ENCODE peak calls at places on chromosomes 13 and 19, in four cellular contexts. A, H, E and G are unnamed samples.

GRCh38 chr13:36345438-36346221 is 564 bp downstream of the SPART start:
- DNase-seq in H (peak; percentile 73), E (peak; percentile 35), A (no peak), G (no peak)

GRCh38 chr13:63490149-63490548 is 2074.5 kb upstream of the PCDH20 start:
- DNase-seq in H (no peak), A (no peak), E (no peak), G (no peak)

GRCh38 chr19:14167594-14168138 is 31.3 kb upstream of the ASF1B start:
- DNase-seq in E (no peak), A (peak; percentile 41), H (no peak), G (no peak)

GRCh38 chr13:100163375-100163774 is 74.5 kb downstream of the PCCA start:
- DNase-seq in E (no peak), H (no peak), A (no peak), G (no peak)

GRCh38 chr13:68323106-68323505 is 1093.0 kb upstream of the PCDH9 start:
- DNase-seq in A (no peak), E (no peak), H (no peak), G (no peak)

GRCh38 chr19:39679056-39679790 is 23.5 kb downstream of the LGALS16 start:
- DNase-seq in H (no peak), E (no peak), A (no peak), G (peak; percentile 86)

GRCh38 chr13:43815204-43815603 is 28.4 kb upstream of the ENOX1 start:
- DNase-seq in E (no peak), H (no peak), A (peak; percentile 20), G (no peak)

GRCh38 chr19:55179570-55180484 is at the start of gene SYT5:
- DNase-seq in H (peak; percentile 90), E (no peak), A (peak; percentile 86), G (no peak)

GRCh38 chr19:12042893-12043292 is 7.4 kb upstream of the ZNF433 start:
- DNase-seq in E (peak; percentile 28), H (no peak), A (no peak), G (no peak)

GRCh38 chr19:17268754-17269153 is 1.5 kb downstream of the BABAM1 start:
- DNase-seq in E (no peak), H (no peak), A (no peak), G (no peak)

GRCh38 chr19:48713041-48713863 is 6.3 kb downstream of the MAMSTR start:
- DNase-seq in A (peak; percentile 59), E (no peak), H (peak; percentile 77), G (no peak)

GRCh38 chr13:22325761-22326160 is 654.9 kb downstream of the FGF9 start:
- DNase-seq in A (no peak), H (peak; percentile 46), E (no peak), G (no peak)

GRCh38 chr19:1407662-1408299 is 395 bp downstream of the DAZAP1 start:
- DNase-seq in E (no peak), H (no peak), A (no peak), G (no peak)

GRCh38 chr13:21579754-21580316 is 24.1 kb downstream of the MICU2 start:
- DNase-seq in A (no peak), H (no peak), E (no peak), G (peak; percentile 19)

GRCh38 chr13:72639377-72639776 is 88.1 kb downstream of the MZT1 start:
- DNase-seq in A (no peak), H (no peak), E (no peak), G (no peak)

GRCh38 chr13:28401303-28402056 is 93.4 kb downstream of the FLT1 start:
- DNase-seq in H (no peak), A (no peak), E (no peak), G (peak; percentile 62)

GRCh38 chr13:50198508-50198907 is 183.3 kb downstream of the KCNRG start:
- DNase-seq in A (no peak), E (no peak), H (no peak), G (no peak)

GRCh38 chr13:113724780-113725315 is 34.2 kb upstream of the TMEM255B start:
- DNase-seq in E (peak; percentile 53), H (peak; percentile 89), A (peak; percentile 90), G (peak; percentile 12)

GRCh38 chr19:55212447-55212846 is 3.1 kb upstream of the PTPRH start:
- DNase-seq in H (no peak), E (peak; percentile 64), A (no peak), G (peak; percentile 13)

GRCh38 chr19:1295169-1296012 is 9.7 kb downstream of the EFNA2 start:
- DNase-seq in H (peak; percentile 83), A (peak; percentile 97), E (no peak), G (no peak)

GRCh38 chr13:23323946-23324709 is 109.4 kb downstream of the SACS start:
- DNase-seq in H (no peak), E (no peak), A (no peak), G (no peak)

GRCh38 chr13:113493315-113493951 is 2.9 kb upstream of the DCUN1D2 start:
- DNase-seq in H (no peak), E (peak; percentile 90), A (no peak), G (peak; percentile 16)

GRCh38 chr13:56670563-56670962 is 470.2 kb upstream of the PRR20A start:
- DNase-seq in H (no peak), E (no peak), A (no peak), G (no peak)

GRCh38 chr13:111904166-111904565 is 162.8 kb upstream of the SOX1 start:
- DNase-seq in H (peak; percentile 27), A (no peak), E (no peak), G (no peak)
- TF ChIP-seq TCF12 in H (no peak), A (no peak), E (no peak), G (no peak)

GRCh38 chr13:103539265-103539664 is 473.0 kb upstream of the SLC10A2 start:
- DNase-seq in E (no peak), H (no peak), A (peak; percentile 45), G (no peak)
- TF ChIP-seq JUND in E (no peak), H (no peak), A (no peak), G (no peak)

DNA sequence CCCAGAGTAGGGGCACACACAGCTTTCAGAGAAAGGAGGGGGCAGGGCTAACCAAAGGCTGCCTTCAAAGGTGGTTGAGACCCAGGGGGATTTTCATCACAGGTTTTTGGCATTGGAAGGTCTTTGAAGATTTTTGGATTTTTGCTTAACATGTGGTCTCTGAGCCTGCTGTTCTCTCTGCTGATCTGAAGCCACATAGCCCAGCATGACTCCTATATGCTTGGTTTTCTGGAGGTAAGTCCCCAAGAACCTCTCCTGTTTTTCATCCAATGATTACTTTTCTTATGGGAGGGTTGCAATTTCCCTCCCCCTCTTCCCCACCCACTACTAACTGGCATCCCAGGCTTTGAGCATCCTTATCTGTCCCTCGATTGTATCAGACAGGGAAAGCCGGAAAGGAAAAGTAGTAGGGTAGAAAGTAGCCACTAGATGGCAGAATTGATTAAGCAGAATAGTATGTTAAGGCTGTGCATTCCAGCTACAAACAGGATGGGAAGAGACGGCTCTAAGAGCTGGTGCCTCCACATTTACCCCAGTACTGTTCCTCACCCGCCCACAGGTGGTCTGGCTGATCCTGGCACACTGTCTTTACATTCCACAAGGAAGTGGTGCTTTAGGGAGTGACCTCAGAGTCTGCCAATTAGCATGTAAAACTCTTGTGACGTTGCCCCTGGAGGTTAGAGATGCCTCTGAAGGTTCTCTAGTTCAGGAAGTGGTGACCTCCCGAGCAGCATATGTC is 218.9 kb upstream of the EDNRB start:
- DNase-seq in E (peak; percentile 58), H (peak; percentile 57), A (peak; percentile 59), G (peak; percentile 46)
- TF ChIP-seq TCF12 in E (no peak), H (no peak), A (no peak), G (no peak)

DNA sequence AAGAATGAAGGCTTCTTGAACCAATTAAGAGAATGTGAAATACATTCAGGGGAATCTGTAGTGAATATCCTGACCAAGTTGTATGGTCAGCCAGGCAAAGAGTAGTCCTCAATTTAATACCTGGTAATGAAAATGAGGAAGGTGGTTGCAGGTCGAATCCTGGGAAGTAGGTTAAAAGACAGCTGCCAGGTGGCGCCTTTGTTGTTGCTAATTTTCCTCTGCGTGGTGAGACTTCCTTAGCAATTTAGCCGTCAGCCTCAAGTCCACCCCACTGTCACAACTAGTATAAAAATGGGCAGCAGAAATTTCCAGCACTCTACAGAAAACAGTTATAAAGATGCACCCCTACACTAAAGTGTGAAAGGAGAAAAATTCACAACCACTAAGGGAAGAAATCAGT is 235.7 kb downstream of the NHLRC3 start:
- DNase-seq in E (no peak), H (no peak), A (no peak), G (no peak)
- TF ChIP-seq JUND in E (no peak), H (no peak), A (no peak), G (no peak)